ENCODE peak calls at places on chromosome 22, in ten cellular contexts. N is testis, G is esophagus muscularis mucosa, E is GM12892, D is HepG2, O is Peyer's patch, L is body of pancreas, B is gastrocnemius medialis, C is GM12891, R is A549. M is an unnamed sample.

GRCh38 chr22:33438273-33438672 is 380.1 kb upstream of the SYN3 start:
- DNase-seq in G (no peak), L (no peak), E (no peak), N (no peak), C (no peak), R (peak; percentile 85), B (no peak), O (no peak), D (no peak), M (no peak)

GRCh38 chr22:30004689-30005088 is 75.6 kb upstream of the HORMAD2 start:
- DNase-seq in B (no peak), N (no peak), G (no peak), L (no peak), O (no peak), D (no peak), E (no peak), C (no peak), R (no peak), M (no peak)

GRCh38 chr22:31346255-31346732 is at the start of gene PATZ1:
- DNase-seq in C (peak; percentile 79), B (peak; percentile 36), L (peak; percentile 77), E (peak; percentile 66), G (no peak), R (peak; percentile 88), D (peak; percentile 91), O (peak; percentile 78), N (peak; percentile 82), M (peak; percentile 84)

GRCh38 chr22:31150615-31151014 is 9.4 kb upstream of the RNF185 start:
- DNase-seq in E (no peak), L (no peak), O (no peak), G (no peak), D (peak; percentile 60), C (no peak), B (no peak), R (no peak), N (no peak), M (no peak)

GRCh38 chr22:46767249-46767985 is 5.0 kb downstream of the TBC1D22A start:
- DNase-seq in B (no peak), D (no peak), O (no peak), G (no peak), N (no peak), L (no peak), E (no peak), R (no peak), C (no peak), M (no peak)

GRCh38 chr22:47034076-47034808 is 271.8 kb downstream of the TBC1D22A start:
- DNase-seq in O (no peak), C (no peak), D (no peak), R (no peak), G (no peak), L (no peak), N (no peak), E (no peak), B (no peak), M (no peak)

GRCh38 chr22:35230839-35231584 is 26.3 kb upstream of the HMGXB4 start:
- DNase-seq in E (no peak), L (no peak), N (peak; percentile 34), O (no peak), B (no peak), R (peak; percentile 48), G (no peak), D (peak; percentile 51), C (no peak), M (no peak)

GRCh38 chr22:20092477-20092854 is 12.4 kb downstream of the DGCR8 start:
- DNase-seq in B (no peak), L (no peak), G (no peak), E (no peak), D (no peak), O (no peak), R (no peak), N (no peak), C (no peak), M (no peak)

GRCh38 chr22:43247546-43248260 is 60.8 kb upstream of the TTLL12 start:
- DNase-seq in E (no peak), R (no peak), O (no peak), D (no peak), N (no peak), L (no peak), B (no peak), G (no peak), C (no peak), M (peak; percentile 67)

GRCh38 chr22:28923826-28924732 is 40.7 kb downstream of the ZNRF3 start:
- DNase-seq in C (no peak), B (peak; percentile 17), E (no peak), G (no peak), L (peak; percentile 83), O (no peak), R (no peak), N (peak; percentile 41), D (peak; percentile 98), M (peak; percentile 48)

DNA sequence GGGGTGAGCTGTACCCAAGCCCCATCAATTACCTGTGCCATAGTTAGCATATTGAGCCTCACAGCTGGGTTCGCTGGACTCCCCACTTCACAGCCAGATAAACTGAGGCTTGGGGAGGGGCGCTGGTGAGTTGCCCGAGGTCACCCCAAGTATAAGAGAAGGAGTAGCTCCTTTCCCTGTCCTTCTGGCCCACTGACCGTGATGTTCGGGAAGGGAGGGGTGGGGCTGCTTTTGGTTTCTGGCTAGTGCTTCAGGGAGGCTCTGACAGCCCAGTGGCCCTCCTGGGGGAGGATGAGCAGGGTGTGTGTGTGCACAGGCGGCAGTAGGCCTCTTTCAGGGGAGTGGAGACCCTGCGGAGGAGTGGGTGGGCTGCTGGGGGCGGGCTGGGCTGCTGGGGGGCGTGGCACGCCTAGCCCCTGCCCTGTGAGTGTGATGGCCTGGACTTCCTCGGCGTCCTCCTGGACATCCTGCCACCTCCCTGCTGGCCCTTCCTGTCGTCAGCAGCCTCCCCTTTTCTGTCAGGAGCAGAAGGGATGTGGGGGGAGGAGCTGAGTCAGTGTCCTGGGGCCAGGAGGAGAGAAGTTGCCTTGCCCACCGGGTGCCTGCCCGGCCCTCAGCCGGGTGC is 50.4 kb downstream of the TRIOBP start:
- DNase-seq in R (peak; percentile 55), C (no peak), L (peak; percentile 39), D (no peak), N (no peak), O (peak; percentile 17), E (no peak), G (no peak), B (no peak), M (peak; percentile 38)
- TF ChIP-seq POLR2A in R (peak; percentile 0), C (no peak), L (no peak), D (no peak), N (no peak), O (no peak), E (no peak), G (no peak), B (no peak), M (no peak)

DNA sequence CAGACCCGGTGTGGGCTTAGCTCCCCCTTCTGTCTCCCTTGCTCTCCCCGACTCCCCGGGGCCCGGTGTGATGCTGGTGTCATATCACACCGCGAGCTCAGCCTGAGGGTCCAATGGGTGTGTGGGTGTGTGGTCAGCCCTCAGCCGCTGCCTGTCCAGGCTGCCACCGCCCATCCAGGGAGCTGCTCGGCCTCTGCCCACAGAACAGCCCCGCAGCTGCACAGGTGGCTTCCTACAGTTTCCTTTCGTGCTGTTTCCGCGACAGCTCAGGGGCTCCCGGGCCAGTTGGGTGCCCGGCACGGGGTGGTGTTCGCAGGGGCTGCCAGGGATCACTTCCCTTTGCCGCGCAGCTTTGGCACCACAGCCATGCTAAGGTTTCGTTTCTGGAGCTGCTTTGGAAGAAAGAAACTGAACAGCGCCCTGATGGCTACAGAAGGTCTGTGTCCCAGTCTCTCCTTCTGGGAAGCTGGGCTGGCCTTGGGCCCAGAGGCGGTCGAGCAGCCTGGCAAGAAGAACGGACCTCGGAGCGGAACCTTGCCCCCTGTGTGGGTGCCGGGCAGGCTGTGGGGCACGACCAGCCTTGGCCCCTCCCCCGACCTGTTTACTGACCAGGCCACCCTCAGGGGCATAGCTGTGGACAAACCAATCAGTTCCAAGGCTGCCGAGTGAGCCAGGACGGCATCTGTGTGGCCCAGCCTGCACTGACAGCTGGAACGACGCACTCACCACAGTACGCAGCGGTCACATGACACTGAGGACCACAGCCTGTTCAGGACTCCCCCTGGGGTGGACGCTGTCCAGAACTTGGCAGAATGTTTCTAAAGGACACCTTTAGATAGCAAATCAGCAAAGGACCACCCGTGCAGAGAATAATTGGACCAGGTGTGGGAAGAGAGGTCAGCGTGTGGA is 7.0 kb downstream of the PIM3 start:
- DNase-seq in L (peak; percentile 83), O (peak; percentile 54), N (peak; percentile 79), C (peak; percentile 27), R (no peak), B (peak; percentile 87), D (peak; percentile 70), G (no peak), E (peak; percentile 27), M (peak; percentile 67)
- TF ChIP-seq POLR2A in L (no peak), O (no peak), N (no peak), C (no peak), R (no peak), B (peak; percentile 45), D (no peak), G (peak; percentile 27), E (no peak), M (no peak)

DNA sequence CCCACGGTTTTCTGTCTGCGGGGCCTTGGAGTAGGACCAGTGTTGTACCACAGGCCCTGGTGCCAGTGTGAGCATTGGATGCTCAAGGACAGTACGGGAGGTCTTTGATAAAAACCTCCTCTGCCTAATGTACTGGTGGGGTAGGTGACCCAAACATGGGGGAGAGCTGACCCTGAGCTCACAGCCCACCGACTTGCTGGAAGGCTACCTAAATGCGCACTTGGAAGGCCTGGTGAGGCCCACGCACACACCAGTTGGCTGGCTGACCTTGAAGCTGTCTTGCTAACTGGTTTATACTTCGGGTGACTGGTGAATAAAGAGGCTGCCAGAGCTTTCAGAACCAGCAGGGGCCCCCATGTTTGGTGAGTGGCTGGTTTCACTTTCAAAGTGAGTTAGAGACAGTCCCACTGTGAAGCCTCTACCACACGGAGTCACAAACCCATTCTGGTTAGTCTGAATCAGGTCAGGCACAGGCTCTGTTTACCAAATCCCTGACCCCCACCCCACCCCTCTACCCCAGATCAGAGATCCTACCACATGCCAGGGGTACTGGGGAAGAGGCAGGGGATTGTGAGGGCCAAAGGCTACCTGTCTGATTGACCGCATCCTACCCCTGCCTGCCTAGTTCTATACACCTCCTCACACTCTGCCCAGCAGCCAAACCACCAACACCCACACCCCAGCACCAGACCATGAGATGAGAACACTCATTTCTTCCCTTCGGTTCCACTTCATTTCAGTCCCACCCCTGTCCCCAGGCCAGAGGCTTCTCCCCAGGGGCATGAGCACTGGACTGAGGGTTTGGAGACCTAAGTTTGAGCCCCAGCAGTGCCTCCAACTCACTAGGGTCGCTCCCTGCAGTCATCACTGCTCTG is 12.7 kb upstream of the IL2RB start:
- DNase-seq in L (no peak), C (peak; percentile 76), E (peak; percentile 83), B (no peak), R (no peak), G (no peak), N (no peak), D (no peak), O (peak; percentile 71), M (no peak)
- TF ChIP-seq POLR2A in L (no peak), C (peak; percentile 69), E (peak; percentile 53), B (no peak), R (no peak), G (no peak), N (no peak), D (no peak), O (no peak), M (no peak)

DNA sequence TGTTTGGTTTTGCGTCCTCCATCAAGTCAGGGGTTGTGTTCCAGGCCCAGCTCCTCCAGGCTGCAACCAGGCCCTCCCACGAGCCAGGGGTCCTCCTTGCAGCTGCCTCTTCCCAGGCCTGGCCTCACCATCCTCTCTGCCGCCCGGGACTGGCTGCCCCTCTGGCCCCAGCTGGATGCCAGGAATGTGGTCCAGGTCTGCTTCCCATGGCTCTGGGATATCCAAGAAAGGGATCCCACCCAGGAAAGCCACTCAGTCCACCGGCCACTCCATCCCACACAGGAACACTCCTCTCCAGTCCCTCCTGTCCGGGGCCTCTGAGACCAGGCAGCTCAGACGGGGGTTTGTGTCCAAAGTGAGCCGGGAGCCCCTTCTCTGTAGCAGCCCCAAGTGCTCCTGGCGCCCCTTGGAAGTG is 336.4 kb downstream of the BRD1 start:
- DNase-seq in B (no peak), R (no peak), C (no peak), E (no peak), D (no peak), L (no peak), N (no peak), O (no peak), G (no peak), M (no peak)
- TF ChIP-seq POLR2A in B (no peak), R (no peak), C (no peak), E (no peak), D (no peak), L (no peak), N (no peak), O (no peak), G (no peak), M (no peak)

M was measured in ovary.